ENCODE peak calls at places on chromosome 19, in four cellular contexts. C is mucosa of descending colon, E is islet precursor cell, X is GM12892. T is an unnamed sample.

GRCh38 chr19:35710784-35711723 is 6.7 kb downstream of the ZBTB32 start:
- DNase-seq in C (no peak), E (no peak), X (peak), T (no peak)

GRCh38 chr19:35278578-35279284 is 3.6 kb upstream of the HAMP start:
- DNase-seq in C (no peak), E (no peak), X (no peak), T (no peak)

GRCh38 chr19:18436651-18437478 is 1.1 kb downstream of the ISYNA1 start:
- DNase-seq in C (peak), E (peak), X (peak), T (peak)

GRCh38 chr19:4007836-4008539 is 452 bp downstream of the PIAS4 start:
- DNase-seq in C (peak), E (peak), X (peak), T (peak)

GRCh38 chr19:21135433-21135832 is 6.4 kb upstream of the ZNF431 start:
- DNase-seq in C (no peak), E (no peak), X (no peak), T (no peak)

GRCh38 chr19:35247526-35248309 is 1.1 kb upstream of the LSR start:
- DNase-seq in C (peak), E (peak), X (peak), T (peak)

GRCh38 chr19:51467864-51468544 is 9.8 kb upstream of the SIGLEC8 start:
- DNase-seq in C (no peak), E (peak), X (no peak), T (no peak)

GRCh38 chr19:3409346-3410064 is 43.1 kb downstream of the NFIC start:
- DNase-seq in C (no peak), E (peak), X (no peak), T (no peak)

GRCh38 chr19:39951686-39952085 is 17.3 kb upstream of the FCGBP start:
- DNase-seq in C (no peak), E (peak), X (no peak), T (no peak)

GRCh38 chr19:53881482-53882390 is at the start of gene PRKCG:
- DNase-seq in C (peak), E (peak), X (no peak), T (peak)

GRCh38 chr19:41545547-41545946 is 30.4 kb upstream of the CEACAM21 start:
- DNase-seq in C (no peak), E (no peak), X (no peak), T (no peak)

T was measured in endodermal cell.